ENCODE peak calls at places on chromosomes 2 and 18, in nine cellular contexts. One of them, this sample, is unnamed.

GRCh38 chr2:121999273-121999672 is 243.8 kb downstream of the TSN start:
- DNase-seq in body of pancreas: no peak
- DNase-seq in AG09309: no peak
- DNase-seq in fibroblast of lung: peak
- DNase-seq in ovary: no peak
- DNase-seq in adrenal gland: no peak
- DNase-seq in stomach: no peak
- DNase-seq in right atrium auricular region: no peak
- DNase-seq in psoas muscle: no peak
- DNase-seq in this sample: no peak

GRCh38 chr18:74532511-74533025 is 1.7 kb upstream of the CNDP1 start:
- DNase-seq in body of pancreas: no peak
- DNase-seq in right atrium auricular region: no peak
- DNase-seq in adrenal gland: no peak
- DNase-seq in ovary: no peak
- DNase-seq in psoas muscle: no peak
- DNase-seq in AG09309: no peak
- DNase-seq in fibroblast of lung: no peak
- DNase-seq in stomach: peak
- DNase-seq in this sample: no peak

GRCh38 chr2:150586858-150587257 is 99.4 kb upstream of the RND3 start:
- DNase-seq in stomach: no peak
- DNase-seq in ovary: no peak
- DNase-seq in psoas muscle: no peak
- DNase-seq in AG09309: no peak
- DNase-seq in body of pancreas: no peak
- DNase-seq in fibroblast of lung: peak
- DNase-seq in adrenal gland: peak
- DNase-seq in right atrium auricular region: no peak
- DNase-seq in this sample: peak

GRCh38 chr2:145654746-145655145 is 1134.8 kb upstream of the ZEB2 start:
- DNase-seq in psoas muscle: no peak
- DNase-seq in stomach: no peak
- DNase-seq in right atrium auricular region: no peak
- DNase-seq in adrenal gland: no peak
- DNase-seq in AG09309: no peak
- DNase-seq in ovary: no peak
- DNase-seq in body of pancreas: no peak
- DNase-seq in fibroblast of lung: no peak
- DNase-seq in this sample: peak

GRCh38 chr2:84652430-84652829 is 136.1 kb downstream of the DNAH6 start:
- DNase-seq in right atrium auricular region: no peak
- DNase-seq in psoas muscle: no peak
- DNase-seq in adrenal gland: no peak
- DNase-seq in ovary: no peak
- DNase-seq in stomach: no peak
- DNase-seq in fibroblast of lung: no peak
- DNase-seq in body of pancreas: no peak
- DNase-seq in AG09309: no peak
- DNase-seq in this sample: no peak

GRCh38 chr2:202765435-202765834 is 106.1 kb downstream of the ICA1L start:
- DNase-seq in body of pancreas: no peak
- DNase-seq in AG09309: no peak
- DNase-seq in stomach: no peak
- DNase-seq in ovary: no peak
- DNase-seq in adrenal gland: no peak
- DNase-seq in right atrium auricular region: no peak
- DNase-seq in fibroblast of lung: no peak
- DNase-seq in psoas muscle: no peak
- DNase-seq in this sample: no peak

GRCh38 chr2:173903611-173904394 is 61.4 kb downstream of the SP3 start:
- DNase-seq in right atrium auricular region: no peak
- DNase-seq in body of pancreas: no peak
- DNase-seq in fibroblast of lung: peak
- DNase-seq in adrenal gland: no peak
- DNase-seq in ovary: no peak
- DNase-seq in AG09309: no peak
- DNase-seq in psoas muscle: no peak
- DNase-seq in stomach: no peak
- DNase-seq in this sample: peak

GRCh38 chr2:222613715-222614331 is 42.1 kb downstream of the FARSB start:
- DNase-seq in right atrium auricular region: no peak
- DNase-seq in adrenal gland: no peak
- DNase-seq in stomach: no peak
- DNase-seq in AG09309: no peak
- DNase-seq in psoas muscle: no peak
- DNase-seq in ovary: no peak
- DNase-seq in fibroblast of lung: peak
- DNase-seq in body of pancreas: no peak
- DNase-seq in this sample: peak

DNA sequence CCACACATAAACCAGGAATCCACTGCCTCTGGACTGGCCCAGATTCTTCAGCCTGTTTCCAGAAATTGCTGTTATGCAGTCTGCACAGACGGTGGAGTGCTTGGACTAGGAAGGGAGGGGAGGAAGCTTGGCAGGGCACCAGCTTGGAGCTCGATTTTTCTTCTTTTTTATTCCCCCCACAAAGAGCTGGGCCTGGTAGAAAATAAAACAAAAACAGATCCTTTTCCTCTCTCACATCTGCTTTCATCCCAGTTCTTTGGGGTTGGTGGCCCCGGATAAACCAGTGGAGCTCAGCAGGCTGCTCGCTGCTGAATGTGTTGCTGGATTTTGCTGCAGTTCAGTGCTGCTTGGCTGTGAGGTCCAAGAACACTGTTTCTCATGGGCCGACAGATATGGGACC is 16.0 kb downstream of the LRRTM1 start:
- DNase-seq in AG09309: no peak
- DNase-seq in ovary: no peak
- DNase-seq in adrenal gland: no peak
- DNase-seq in stomach: no peak
- DNase-seq in right atrium auricular region: no peak
- DNase-seq in fibroblast of lung: peak
- DNase-seq in body of pancreas: no peak
- DNase-seq in psoas muscle: no peak
- DNase-seq in this sample: peak
- TF ChIP-seq CTCF in AG09309: peak
- TF ChIP-seq CTCF in ovary: no peak
- TF ChIP-seq CTCF in adrenal gland: no peak
- TF ChIP-seq CTCF in stomach: no peak
- TF ChIP-seq CTCF in right atrium auricular region: no peak
- TF ChIP-seq CTCF in fibroblast of lung: peak
- TF ChIP-seq CTCF in body of pancreas: no peak
- TF ChIP-seq CTCF in psoas muscle: no peak
- TF ChIP-seq CTCF in this sample: no peak

GRCh38 chr2:120568975-120569268 is 166.7 kb upstream of the GLI2 start:
- DNase-seq in right atrium auricular region: no peak
- DNase-seq in stomach: no peak
- DNase-seq in fibroblast of lung: no peak
- DNase-seq in ovary: no peak
- DNase-seq in adrenal gland: no peak
- DNase-seq in body of pancreas: no peak
- DNase-seq in AG09309: no peak
- DNase-seq in psoas muscle: no peak
- DNase-seq in this sample: no peak

GRCh38 chr2:120572226-120572625 is 163.4 kb upstream of the GLI2 start:
- DNase-seq in stomach: no peak
- DNase-seq in AG09309: no peak
- DNase-seq in psoas muscle: no peak
- DNase-seq in ovary: no peak
- DNase-seq in body of pancreas: no peak
- DNase-seq in fibroblast of lung: no peak
- DNase-seq in right atrium auricular region: no peak
- DNase-seq in adrenal gland: no peak
- DNase-seq in this sample: no peak

GRCh38 chr2:120571015-120571728 is 164.5 kb upstream of the GLI2 start:
- DNase-seq in fibroblast of lung: no peak
- DNase-seq in adrenal gland: no peak
- DNase-seq in psoas muscle: no peak
- DNase-seq in right atrium auricular region: no peak
- DNase-seq in AG09309: no peak
- DNase-seq in stomach: peak
- DNase-seq in ovary: no peak
- DNase-seq in body of pancreas: no peak
- DNase-seq in this sample: no peak

GRCh38 chr2:120570001-120570400 is 165.7 kb upstream of the GLI2 start:
- DNase-seq in stomach: no peak
- DNase-seq in ovary: no peak
- DNase-seq in psoas muscle: no peak
- DNase-seq in fibroblast of lung: no peak
- DNase-seq in body of pancreas: no peak
- DNase-seq in right atrium auricular region: no peak
- DNase-seq in adrenal gland: no peak
- DNase-seq in AG09309: no peak
- DNase-seq in this sample: no peak

DNA sequence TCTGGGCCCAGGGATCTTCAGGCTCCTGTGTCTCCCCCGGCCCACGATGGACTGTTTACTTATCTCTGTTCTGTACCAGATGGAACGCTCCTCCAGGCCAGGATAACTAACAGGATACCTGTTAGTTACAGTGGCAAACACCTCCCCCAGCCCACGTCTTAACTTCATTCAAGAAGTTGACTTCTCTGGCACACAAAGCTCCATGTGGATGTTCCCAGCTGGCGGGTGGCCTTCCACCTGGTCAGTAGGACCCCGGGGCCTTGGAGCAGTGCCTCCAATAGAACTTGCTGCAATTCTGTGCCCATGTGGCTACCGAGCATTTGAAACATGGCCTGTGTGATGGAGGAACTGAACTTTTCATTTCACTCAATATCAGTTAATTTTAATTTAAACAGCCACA is 165.1 kb upstream of the GLI2 start:
- DNase-seq in body of pancreas: no peak
- DNase-seq in psoas muscle: no peak
- DNase-seq in adrenal gland: no peak
- DNase-seq in right atrium auricular region: no peak
- DNase-seq in ovary: no peak
- DNase-seq in AG09309: no peak
- DNase-seq in fibroblast of lung: no peak
- DNase-seq in stomach: no peak
- DNase-seq in this sample: no peak
- H3K4me3 ChIP-seq in body of pancreas: no peak
- H3K4me3 ChIP-seq in psoas muscle: no peak
- H3K4me3 ChIP-seq in adrenal gland: no peak
- H3K4me3 ChIP-seq in right atrium auricular region: no peak
- H3K4me3 ChIP-seq in ovary: no peak
- H3K4me3 ChIP-seq in AG09309: no peak
- H3K4me3 ChIP-seq in fibroblast of lung: no peak
- H3K4me3 ChIP-seq in stomach: no peak
- H3K4me3 ChIP-seq in this sample: no peak

GRCh38 chr2:25851740-25852503 is 26.4 kb downstream of the ASXL2 start:
- DNase-seq in right atrium auricular region: no peak
- DNase-seq in fibroblast of lung: peak
- DNase-seq in ovary: no peak
- DNase-seq in psoas muscle: no peak
- DNase-seq in body of pancreas: no peak
- DNase-seq in adrenal gland: no peak
- DNase-seq in stomach: no peak
- DNase-seq in AG09309: peak
- DNase-seq in this sample: peak
- TF ChIP-seq CTCF in right atrium auricular region: peak
- TF ChIP-seq CTCF in fibroblast of lung: peak
- TF ChIP-seq CTCF in ovary: peak
- TF ChIP-seq CTCF in psoas muscle: peak
- TF ChIP-seq CTCF in body of pancreas: peak
- TF ChIP-seq CTCF in adrenal gland: peak
- TF ChIP-seq CTCF in stomach: peak
- TF ChIP-seq CTCF in AG09309: peak
- TF ChIP-seq CTCF in this sample: peak

GRCh38 chr2:241607162-241607885 is 29.6 kb downstream of the THAP4 start:
- DNase-seq in AG09309: no peak
- DNase-seq in fibroblast of lung: no peak
- DNase-seq in stomach: no peak
- DNase-seq in psoas muscle: no peak
- DNase-seq in right atrium auricular region: no peak
- DNase-seq in ovary: no peak
- DNase-seq in body of pancreas: no peak
- DNase-seq in adrenal gland: no peak
- DNase-seq in this sample: no peak

GRCh38 chr2:241612156-241613017 is 24.6 kb downstream of the THAP4 start:
- DNase-seq in right atrium auricular region: no peak
- DNase-seq in stomach: no peak
- DNase-seq in AG09309: no peak
- DNase-seq in psoas muscle: no peak
- DNase-seq in ovary: no peak
- DNase-seq in fibroblast of lung: peak
- DNase-seq in body of pancreas: no peak
- DNase-seq in adrenal gland: no peak
- DNase-seq in this sample: no peak

GRCh38 chr2:241611062-241611461 is 25.9 kb downstream of the THAP4 start:
- DNase-seq in psoas muscle: no peak
- DNase-seq in ovary: no peak
- DNase-seq in stomach: no peak
- DNase-seq in AG09309: no peak
- DNase-seq in body of pancreas: no peak
- DNase-seq in fibroblast of lung: no peak
- DNase-seq in adrenal gland: no peak
- DNase-seq in right atrium auricular region: no peak
- DNase-seq in this sample: no peak

GRCh38 chr2:241608881-241609280 is 28.1 kb downstream of the THAP4 start:
- DNase-seq in AG09309: no peak
- DNase-seq in body of pancreas: no peak
- DNase-seq in psoas muscle: no peak
- DNase-seq in stomach: no peak
- DNase-seq in right atrium auricular region: no peak
- DNase-seq in fibroblast of lung: no peak
- DNase-seq in adrenal gland: no peak
- DNase-seq in ovary: no peak
- DNase-seq in this sample: no peak

DNA sequence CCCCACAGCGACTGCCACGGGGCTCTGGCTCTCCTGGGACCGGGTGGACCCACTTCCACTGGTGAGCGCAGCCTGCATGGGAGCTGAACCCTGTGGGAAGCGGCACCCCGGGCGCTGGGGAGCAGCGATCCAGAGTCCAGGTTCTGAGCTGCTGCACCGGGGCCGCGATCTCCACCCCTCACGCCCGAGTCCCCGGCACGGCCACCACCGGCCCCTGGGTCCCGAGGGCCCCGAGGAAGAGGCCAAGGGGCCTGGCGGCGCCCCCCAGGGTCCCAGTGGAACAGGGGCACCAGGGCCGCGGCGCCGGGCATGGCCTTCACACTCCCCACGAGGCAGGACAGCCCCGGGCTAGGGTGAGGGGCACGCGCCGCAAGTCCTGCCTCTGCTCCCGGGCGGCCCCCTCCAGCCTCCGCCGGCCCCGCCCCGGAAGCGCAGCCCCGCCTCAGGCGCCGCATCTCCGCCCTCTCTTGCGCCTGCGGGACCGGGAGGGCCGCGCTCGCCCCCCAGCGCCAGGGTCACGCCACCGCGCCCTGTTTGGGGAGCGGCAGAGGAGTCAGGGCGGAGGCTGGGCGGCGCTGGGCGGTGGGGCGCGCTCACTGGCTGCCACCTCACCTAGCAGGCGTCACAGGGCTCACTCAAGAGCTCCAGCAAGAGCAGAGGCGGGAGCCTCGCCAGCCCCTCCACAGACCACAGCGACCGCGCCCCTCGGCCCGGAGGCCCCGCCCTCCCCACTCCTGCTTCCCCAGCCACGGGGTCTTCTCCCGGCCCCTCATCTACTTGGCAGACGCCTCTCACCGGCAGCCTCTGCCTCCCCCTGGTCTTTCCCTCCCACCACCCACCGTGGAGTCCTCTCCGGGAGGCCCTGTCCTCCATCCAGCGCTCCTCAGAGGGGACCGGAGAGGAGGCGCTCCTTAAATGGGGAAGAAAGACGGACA is 26.8 kb downstream of the THAP4 start:
- DNase-seq in psoas muscle: peak
- DNase-seq in adrenal gland: peak
- DNase-seq in body of pancreas: peak
- DNase-seq in fibroblast of lung: peak
- DNase-seq in AG09309: peak
- DNase-seq in stomach: peak
- DNase-seq in right atrium auricular region: peak
- DNase-seq in ovary: peak
- DNase-seq in this sample: peak
- H3K4me3 ChIP-seq in psoas muscle: peak
- H3K4me3 ChIP-seq in adrenal gland: peak
- H3K4me3 ChIP-seq in body of pancreas: no peak
- H3K4me3 ChIP-seq in fibroblast of lung: peak
- H3K4me3 ChIP-seq in AG09309: peak
- H3K4me3 ChIP-seq in stomach: peak
- H3K4me3 ChIP-seq in right atrium auricular region: peak
- H3K4me3 ChIP-seq in ovary: peak
- H3K4me3 ChIP-seq in this sample: peak

This sample was measured in fibroblast of mammary gland.